ENCODE peak calls at places on chromosomes 6 and 20, in seven cellular contexts. E is colonic mucosa, V is endothelial cell, Z is AG09309, W is GM12865, X is A549, C is body of pancreas. K is an unnamed sample.

GRCh38 chr6:55902796-55903195 is 27.4 kb upstream of the BMP5 start:
- DNase-seq in X (no peak), E (no peak), W (no peak), V (no peak), Z (no peak), C (no peak), K (no peak)

GRCh38 chr20:45020236-45020886 is 54.0 kb downstream of the STK4 start:
- DNase-seq in W (no peak), Z (no peak), X (no peak), V (no peak), C (no peak), E (no peak), K (no peak)

GRCh38 chr6:113050010-113050893 is 703.1 kb downstream of the RFPL4B start:
- DNase-seq in V (peak), E (no peak), X (no peak), Z (no peak), W (no peak), C (no peak), K (no peak)

GRCh38 chr6:113595921-113596376 is 261.2 kb upstream of the MARCKS start:
- DNase-seq in X (no peak), C (peak), V (no peak), W (no peak), E (peak), Z (peak), K (no peak)

GRCh38 chr6:36241728-36242127 is 28.1 kb upstream of the PNPLA1 start:
- DNase-seq in Z (no peak), C (no peak), E (no peak), W (peak), X (no peak), V (no peak), K (no peak)

GRCh38 chr20:61571221-61571620 is 319.2 kb downstream of the CDH4 start:
- DNase-seq in E (no peak), C (no peak), W (no peak), Z (no peak), V (no peak), X (no peak), K (no peak)

GRCh38 chr6:5506575-5506974 is 245.3 kb downstream of the FARS2 start:
- DNase-seq in Z (no peak), E (no peak), V (no peak), W (peak), C (no peak), X (no peak), K (no peak)

GRCh38 chr6:75317503-75318206 is 33.1 kb upstream of the TMEM30A start:
- DNase-seq in W (no peak), C (no peak), E (no peak), Z (peak), V (no peak), X (no peak), K (no peak)

GRCh38 chr20:47421076-47421475 is 64.6 kb upstream of the ZMYND8 start:
- DNase-seq in X (no peak), W (no peak), V (no peak), Z (no peak), C (no peak), E (no peak), K (no peak)

GRCh38 chr20:2204021-2204420 is 91.8 kb upstream of the TGM3 start:
- DNase-seq in X (no peak), C (no peak), E (no peak), Z (no peak), V (no peak), W (no peak), K (no peak)

GRCh38 chr6:130765181-130765727 is 62.0 kb upstream of the SMLR1 start:
- DNase-seq in Z (no peak), X (no peak), C (no peak), E (no peak), W (no peak), V (no peak), K (no peak)

GRCh38 chr6:135576055-135576454 is 78.5 kb upstream of the AHI1 start:
- DNase-seq in C (no peak), Z (peak), E (no peak), W (no peak), X (no peak), V (no peak), K (no peak)

GRCh38 chr20:18166241-18166881 is 28.7 kb downstream of the KAT14 start:
- DNase-seq in E (peak), W (no peak), C (no peak), Z (no peak), X (no peak), V (no peak), K (no peak)

GRCh38 chr20:49691818-49692568 is 21.7 kb downstream of the B4GALT5 start:
- DNase-seq in X (no peak), E (no peak), V (no peak), C (no peak), Z (no peak), W (no peak), K (no peak)

GRCh38 chr6:27865952-27866369 is 46.2 kb downstream of the OR2B2 start:
- DNase-seq in W (peak), X (no peak), E (peak), Z (no peak), V (peak), C (no peak), K (no peak)

GRCh38 chr6:31473780-31474725 is 23.9 kb upstream of the MICB start:
- DNase-seq in W (no peak), Z (no peak), E (no peak), V (no peak), X (no peak), C (no peak), K (no peak)

GRCh38 chr20:25654487-25654886 is 30.7 kb upstream of the NANP start:
- DNase-seq in X (no peak), E (no peak), W (no peak), Z (no peak), C (no peak), V (no peak), K (no peak)

GRCh38 chr6:159609813-159610212 is 83.2 kb downstream of the SOD2 start:
- DNase-seq in E (no peak), V (no peak), C (no peak), X (no peak), W (no peak), Z (no peak), K (no peak)

GRCh38 chr6:111888928-111889696 is 15.9 kb upstream of the FYN start:
- DNase-seq in C (no peak), Z (no peak), V (peak), X (no peak), E (no peak), W (no peak), K (no peak)

GRCh38 chr6:31465185-31465536 is 32.8 kb upstream of the MICB start:
- DNase-seq in W (no peak), C (no peak), Z (no peak), X (no peak), E (no peak), V (no peak), K (no peak)

GRCh38 chr20:49851991-49852390 is 39.4 kb downstream of the SLC9A8 start:
- DNase-seq in Z (no peak), E (no peak), X (no peak), C (no peak), W (no peak), V (no peak), K (no peak)

GRCh38 chr6:26075063-26075717 is 12.0 kb upstream of the HFE start:
- DNase-seq in W (no peak), E (no peak), X (no peak), C (no peak), V (no peak), Z (no peak), K (no peak)

GRCh38 chr6:146410851-146411595 is 132.6 kb upstream of the RAB32 start:
- DNase-seq in W (no peak), E (no peak), X (no peak), V (no peak), Z (no peak), C (no peak), K (no peak)

GRCh38 chr6:97468981-97469380 is 186.0 kb upstream of the MMS22L start:
- DNase-seq in C (no peak), E (no peak), W (no peak), Z (no peak), X (no peak), V (no peak), K (no peak)

GRCh38 chr6:15264902-15265761 is 19.3 kb downstream of the JARID2 start:
- DNase-seq in C (no peak), Z (no peak), X (no peak), W (no peak), E (no peak), V (no peak), K (no peak)

GRCh38 chr6:149923327-149923986 is 536 bp upstream of the RAET1G start:
- DNase-seq in C (no peak), W (no peak), X (no peak), Z (no peak), V (no peak), E (no peak), K (no peak)

GRCh38 chr6:14066782-14067406 is 50.7 kb upstream of the CD83 start:
- DNase-seq in Z (no peak), C (peak), X (peak), E (no peak), W (peak), V (peak), K (no peak)

GRCh38 chr6:63636516-63636968 is 940 bp downstream of the PHF3 start:
- DNase-seq in X (peak), V (peak), Z (no peak), E (peak), C (peak), W (peak), K (peak)

GRCh38 chr20:24980321-24981053 is 12.1 kb downstream of the APMAP start:
- DNase-seq in E (peak), X (no peak), V (no peak), Z (no peak), C (no peak), W (no peak), K (no peak)

GRCh38 chr6:107642348-107643347 is 152.7 kb downstream of the SOBP start:
- DNase-seq in V (no peak), X (no peak), C (no peak), Z (no peak), W (no peak), E (no peak), K (no peak)

GRCh38 chr6:110392727-110393126 is 22.6 kb downstream of the DDO start:
- DNase-seq in E (no peak), X (no peak), V (no peak), Z (no peak), W (no peak), C (no peak), K (no peak)

GRCh38 chr6:138833819-138834539 is 38.1 kb downstream of the ECT2L start:
- DNase-seq in Z (no peak), W (no peak), E (no peak), V (no peak), X (no peak), C (peak), K (no peak)

GRCh38 chr6:143864234-143864633 is at the start of gene ZC2HC1B:
- DNase-seq in C (no peak), V (no peak), Z (no peak), X (no peak), W (no peak), E (no peak), K (no peak)

GRCh38 chr20:63100926-63101699 is 94.3 kb upstream of the BHLHE23 start:
- DNase-seq in V (no peak), C (no peak), E (no peak), X (no peak), W (no peak), Z (no peak), K (no peak)

GRCh38 chr20:37200926-37201826 is 21.8 kb upstream of the MROH8 start:
- DNase-seq in Z (no peak), W (no peak), C (no peak), X (no peak), E (no peak), V (no peak), K (no peak)

GRCh38 chr6:87589693-87590416 is at the start of the genes ORC3 and RARS2:
- DNase-seq in V (peak), W (peak), Z (peak), X (peak), E (peak), C (peak), K (peak)

GRCh38 chr20:24693466-24694156 is 224.2 kb downstream of the SYNDIG1 start:
- DNase-seq in W (no peak), V (no peak), C (no peak), E (peak), Z (no peak), X (no peak), K (no peak)

GRCh38 chr6:2636672-2637071 is 114.0 kb downstream of the MYLK4 start:
- DNase-seq in E (no peak), V (no peak), Z (no peak), W (no peak), X (no peak), C (no peak), K (no peak)

GRCh38 chr6:2640551-2640950 is 110.2 kb downstream of the MYLK4 start:
- DNase-seq in W (no peak), V (no peak), X (no peak), C (no peak), Z (no peak), E (no peak), K (no peak)

GRCh38 chr6:2641044-2641673 is 109.6 kb downstream of the MYLK4 start:
- DNase-seq in X (no peak), W (peak), V (no peak), Z (no peak), C (no peak), E (no peak), K (no peak)

GRCh38 chr6:2639167-2639566 is 111.6 kb downstream of the MYLK4 start:
- DNase-seq in E (no peak), X (no peak), V (no peak), C (no peak), W (no peak), Z (no peak), K (no peak)

DNA sequence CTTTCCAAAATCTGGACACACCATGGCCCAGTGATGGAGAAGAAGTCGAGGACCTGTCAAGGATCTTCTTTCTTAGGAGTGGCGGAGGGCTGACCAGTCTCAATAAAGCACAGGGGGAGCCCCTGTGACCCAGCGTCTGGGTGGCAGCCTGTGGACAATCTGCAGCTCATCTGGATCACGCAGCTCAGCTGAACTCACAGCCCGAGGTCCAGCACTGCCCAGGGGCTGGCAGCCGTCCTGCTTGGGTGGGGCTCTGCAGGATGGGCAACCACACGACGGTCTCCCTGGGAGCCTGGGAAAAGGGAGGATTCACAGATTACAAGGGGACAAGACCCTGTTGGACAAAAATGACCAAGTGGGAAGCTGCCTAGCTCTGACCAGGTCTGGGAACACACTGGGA is 110.8 kb downstream of the MYLK4 start:
- DNase-seq in Z (no peak), V (no peak), W (no peak), X (no peak), C (no peak), E (no peak), K (no peak)
- TF ChIP-seq CTCF in Z (no peak), V (no peak), W (no peak), X (no peak), C (no peak), E (no peak), K (no peak)

DNA sequence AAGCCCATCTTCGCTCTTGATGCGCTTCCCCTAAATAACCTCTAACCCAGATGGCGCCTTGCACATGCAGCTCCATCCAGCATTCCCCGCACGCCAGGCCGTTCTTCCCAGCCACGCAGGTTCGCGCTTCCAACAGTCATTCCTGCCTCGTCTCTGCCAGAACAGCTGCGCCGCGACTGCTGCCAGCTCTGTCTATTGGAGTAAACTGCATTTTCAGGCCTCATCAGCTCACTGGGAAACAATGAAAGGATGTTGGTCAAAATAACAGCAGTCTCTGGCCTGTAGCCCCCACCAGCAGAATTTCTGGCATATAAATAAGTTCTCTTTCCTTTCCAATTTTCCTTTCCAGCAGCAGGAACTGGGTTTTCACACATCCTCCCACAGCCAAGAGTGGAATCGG is 14.6 kb downstream of the NRSN1 start:
- DNase-seq in E (no peak), W (no peak), X (no peak), V (no peak), C (no peak), Z (no peak), K (no peak)
- TF ChIP-seq CTCF in E (no peak), W (no peak), X (no peak), V (no peak), C (no peak), Z (no peak), K (no peak)

GRCh38 chr6:118968416-118968815 is 33.5 kb upstream of the MCM9 start:
- DNase-seq in Z (no peak), V (no peak), X (no peak), E (no peak), W (peak), C (no peak), K (no peak)
- TF ChIP-seq CTCF in Z (no peak), V (no peak), X (peak), E (no peak), W (peak), C (peak), K (peak)

GRCh38 chr6:42095776-42096541 is 45.6 kb downstream of the TAF8 start:
- DNase-seq in V (peak), W (no peak), E (no peak), Z (no peak), X (no peak), C (no peak), K (no peak)
- TF ChIP-seq CTCF in V (no peak), W (no peak), E (no peak), Z (no peak), X (no peak), C (no peak), K (no peak)

GRCh38 chr6:73285674-73286283 is 22.8 kb upstream of the KHDC1 start:
- DNase-seq in C (no peak), Z (peak), V (peak), E (no peak), X (peak), W (peak), K (no peak)
- TF ChIP-seq CTCF in C (peak), Z (peak), V (no peak), E (peak), X (peak), W (peak), K (peak)

GRCh38 chr20:42379385-42379784 is 761.2 kb upstream of the CHD6 start:
- DNase-seq in W (no peak), Z (no peak), X (no peak), E (no peak), C (peak), V (no peak), K (no peak)
- TF ChIP-seq CTCF in W (no peak), Z (no peak), X (no peak), E (no peak), C (no peak), V (no peak), K (no peak)

GRCh38 chr20:56516631-56517030 is 7.9 kb upstream of the FAM209A start:
- DNase-seq in V (no peak), E (no peak), Z (no peak), W (no peak), C (no peak), X (no peak), K (no peak)

GRCh38 chr20:56517211-56517610 is 7.3 kb upstream of the FAM209A start:
- DNase-seq in E (no peak), X (no peak), C (no peak), Z (no peak), V (no peak), W (no peak), K (no peak)

GRCh38 chr20:56513807-56514150 is 10.8 kb upstream of the FAM209A start:
- DNase-seq in E (no peak), X (no peak), W (no peak), Z (no peak), V (no peak), C (no peak), K (no peak)

GRCh38 chr20:56517641-56518040 is 6.9 kb upstream of the FAM209A start:
- DNase-seq in V (no peak), X (no peak), E (no peak), W (no peak), Z (no peak), C (no peak), K (no peak)

DNA sequence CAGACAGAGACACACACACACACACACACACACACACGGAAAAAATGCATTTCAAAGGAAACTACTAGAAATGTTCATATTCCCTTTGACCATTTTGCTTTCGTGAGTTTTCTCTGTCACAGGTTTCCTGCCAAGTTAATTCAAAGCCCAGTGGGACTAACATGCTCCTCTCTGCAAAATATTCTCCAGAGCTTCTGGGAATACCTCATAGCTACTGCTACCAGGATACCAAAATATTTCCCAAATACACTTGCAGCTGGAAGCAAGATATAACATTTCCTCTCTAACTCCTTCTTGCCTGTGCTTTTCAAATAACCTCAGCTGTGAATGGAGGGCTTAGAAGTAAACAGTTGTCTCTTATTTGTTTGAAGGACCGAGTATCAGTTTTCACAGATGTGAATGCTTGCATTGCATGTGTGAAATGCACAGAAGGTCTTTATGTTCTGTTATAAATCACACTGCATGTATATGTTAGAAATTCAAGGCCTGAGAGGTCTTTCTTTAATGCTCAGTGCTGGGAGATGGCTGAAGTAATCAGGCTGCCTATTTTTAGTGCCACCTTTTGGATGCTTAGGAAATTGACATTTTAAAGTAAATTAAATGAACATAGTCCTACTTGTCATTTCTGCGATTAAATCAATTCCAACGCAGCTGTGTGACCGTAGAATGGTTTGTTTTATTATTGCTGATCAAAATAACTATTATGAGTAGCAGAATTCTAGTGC is 8.7 kb upstream of the FAM209A start:
- DNase-seq in X (no peak), V (no peak), E (no peak), C (no peak), Z (no peak), W (no peak), K (no peak)
- TF ChIP-seq CTCF in X (peak), V (no peak), E (no peak), C (no peak), Z (peak), W (no peak), K (peak)

GRCh38 chr6:129567374-129567773 is 142.6 kb downstream of the ARHGAP18 start:
- DNase-seq in X (no peak), Z (no peak), C (no peak), W (peak), E (peak), V (peak), K (no peak)
- TF ChIP-seq CTCF in X (peak), Z (peak), C (no peak), W (peak), E (peak), V (peak), K (peak)

GRCh38 chr6:116511424-116512131 is at the start of gene CALHM5:
- DNase-seq in C (peak), X (peak), E (peak), W (no peak), V (peak), Z (peak), K (no peak)
- TF ChIP-seq CTCF in C (peak), X (peak), E (peak), W (no peak), V (peak), Z (peak), K (peak)

K was measured in progenitor cell of endocrine pancreas.